ENCODE peak calls at places on chromosomes 12 and 14, in eight cellular contexts. One of them, this sample, is unnamed.

GRCh38 chr14:72986214-72986613 is 40.7 kb downstream of the ZFYVE1 start:
- DNase-seq in uterus: no peak
- DNase-seq in glutamatergic neuron: no peak
- DNase-seq in GM13976: no peak
- DNase-seq in NB4: no peak
- DNase-seq in dorsolateral prefrontal cortex: no peak
- DNase-seq in foreskin fibroblast: no peak
- DNase-seq in A549: no peak
- DNase-seq in this sample: no peak

GRCh38 chr12:51082561-51083139 is 746 bp downstream of the CSRNP2 start:
- DNase-seq in GM13976: no peak
- DNase-seq in A549: peak
- DNase-seq in foreskin fibroblast: peak
- DNase-seq in glutamatergic neuron: no peak
- DNase-seq in dorsolateral prefrontal cortex: no peak
- DNase-seq in uterus: peak
- DNase-seq in NB4: peak
- DNase-seq in this sample: peak

GRCh38 chr14:21505009-21505553 is 6.1 kb downstream of the METTL3 start:
- DNase-seq in A549: no peak
- DNase-seq in glutamatergic neuron: no peak
- DNase-seq in GM13976: peak
- DNase-seq in uterus: no peak
- DNase-seq in foreskin fibroblast: no peak
- DNase-seq in NB4: no peak
- DNase-seq in dorsolateral prefrontal cortex: no peak
- DNase-seq in this sample: no peak

GRCh38 chr12:80045594-80045993 is 53.7 kb upstream of the OTOGL start:
- DNase-seq in uterus: no peak
- DNase-seq in dorsolateral prefrontal cortex: no peak
- DNase-seq in glutamatergic neuron: no peak
- DNase-seq in NB4: no peak
- DNase-seq in GM13976: no peak
- DNase-seq in A549: no peak
- DNase-seq in foreskin fibroblast: peak
- DNase-seq in this sample: peak

GRCh38 chr14:32375663-32376062 is 46.6 kb downstream of the AKAP6 start:
- DNase-seq in uterus: no peak
- DNase-seq in NB4: no peak
- DNase-seq in glutamatergic neuron: no peak
- DNase-seq in A549: no peak
- DNase-seq in GM13976: no peak
- DNase-seq in dorsolateral prefrontal cortex: no peak
- DNase-seq in foreskin fibroblast: no peak
- DNase-seq in this sample: no peak

GRCh38 chr12:98823012-98823411 is 177.9 kb downstream of the APAF1 start:
- DNase-seq in A549: no peak
- DNase-seq in glutamatergic neuron: no peak
- DNase-seq in GM13976: no peak
- DNase-seq in NB4: no peak
- DNase-seq in uterus: no peak
- DNase-seq in dorsolateral prefrontal cortex: no peak
- DNase-seq in foreskin fibroblast: no peak
- DNase-seq in this sample: no peak

GRCh38 chr14:82009076-82009475 is 475.4 kb upstream of the SEL1L start:
- DNase-seq in A549: no peak
- DNase-seq in uterus: no peak
- DNase-seq in GM13976: no peak
- DNase-seq in dorsolateral prefrontal cortex: no peak
- DNase-seq in foreskin fibroblast: no peak
- DNase-seq in glutamatergic neuron: no peak
- DNase-seq in NB4: peak
- DNase-seq in this sample: no peak

GRCh38 chr14:91389173-91389572 is 28.4 kb downstream of the CCDC88C start:
- DNase-seq in uterus: no peak
- DNase-seq in foreskin fibroblast: no peak
- DNase-seq in NB4: no peak
- DNase-seq in dorsolateral prefrontal cortex: no peak
- DNase-seq in GM13976: no peak
- DNase-seq in A549: no peak
- DNase-seq in glutamatergic neuron: no peak
- DNase-seq in this sample: no peak

GRCh38 chr14:69535230-69535848 is 39.3 kb downstream of the CCDC177 start:
- DNase-seq in GM13976: no peak
- DNase-seq in dorsolateral prefrontal cortex: peak
- DNase-seq in uterus: no peak
- DNase-seq in foreskin fibroblast: peak
- DNase-seq in NB4: no peak
- DNase-seq in A549: peak
- DNase-seq in glutamatergic neuron: peak
- DNase-seq in this sample: peak

GRCh38 chr12:54961190-54961589 is 23.4 kb downstream of the TESPA1 start:
- DNase-seq in GM13976: no peak
- DNase-seq in dorsolateral prefrontal cortex: no peak
- DNase-seq in foreskin fibroblast: no peak
- DNase-seq in NB4: no peak
- DNase-seq in A549: no peak
- DNase-seq in glutamatergic neuron: no peak
- DNase-seq in uterus: no peak
- DNase-seq in this sample: no peak

GRCh38 chr12:54959291-54960018 is 25.1 kb downstream of the TESPA1 start:
- DNase-seq in A549: no peak
- DNase-seq in uterus: no peak
- DNase-seq in NB4: no peak
- DNase-seq in GM13976: peak
- DNase-seq in foreskin fibroblast: no peak
- DNase-seq in glutamatergic neuron: no peak
- DNase-seq in dorsolateral prefrontal cortex: no peak
- DNase-seq in this sample: no peak

GRCh38 chr12:54956322-54956721 is 28.2 kb downstream of the TESPA1 start:
- DNase-seq in foreskin fibroblast: no peak
- DNase-seq in GM13976: no peak
- DNase-seq in NB4: no peak
- DNase-seq in dorsolateral prefrontal cortex: no peak
- DNase-seq in A549: no peak
- DNase-seq in glutamatergic neuron: no peak
- DNase-seq in uterus: no peak
- DNase-seq in this sample: no peak

GRCh38 chr12:54956818-54957641 is 27.5 kb downstream of the TESPA1 start:
- DNase-seq in A549: no peak
- DNase-seq in foreskin fibroblast: no peak
- DNase-seq in GM13976: no peak
- DNase-seq in glutamatergic neuron: no peak
- DNase-seq in dorsolateral prefrontal cortex: no peak
- DNase-seq in uterus: no peak
- DNase-seq in NB4: no peak
- DNase-seq in this sample: no peak

GRCh38 chr12:54958048-54958658 is 26.4 kb downstream of the TESPA1 start:
- DNase-seq in GM13976: peak
- DNase-seq in foreskin fibroblast: peak
- DNase-seq in uterus: no peak
- DNase-seq in NB4: peak
- DNase-seq in A549: peak
- DNase-seq in glutamatergic neuron: no peak
- DNase-seq in dorsolateral prefrontal cortex: no peak
- DNase-seq in this sample: peak
- TF ChIP-seq CTCF in GM13976: peak
- TF ChIP-seq CTCF in foreskin fibroblast: peak
- TF ChIP-seq CTCF in uterus: peak
- TF ChIP-seq CTCF in NB4: peak
- TF ChIP-seq CTCF in A549: peak
- TF ChIP-seq CTCF in glutamatergic neuron: peak
- TF ChIP-seq CTCF in dorsolateral prefrontal cortex: peak
- TF ChIP-seq CTCF in this sample: peak

GRCh38 chr12:121812320-121812871 is 8.6 kb downstream of the SETD1B start:
- DNase-seq in A549: peak
- DNase-seq in foreskin fibroblast: peak
- DNase-seq in uterus: peak
- DNase-seq in NB4: no peak
- DNase-seq in GM13976: peak
- DNase-seq in glutamatergic neuron: peak
- DNase-seq in dorsolateral prefrontal cortex: peak
- DNase-seq in this sample: peak
- TF ChIP-seq CTCF in A549: peak
- TF ChIP-seq CTCF in foreskin fibroblast: no peak
- TF ChIP-seq CTCF in uterus: peak
- TF ChIP-seq CTCF in NB4: no peak
- TF ChIP-seq CTCF in GM13976: no peak
- TF ChIP-seq CTCF in glutamatergic neuron: peak
- TF ChIP-seq CTCF in dorsolateral prefrontal cortex: peak
- TF ChIP-seq CTCF in this sample: no peak

GRCh38 chr12:19669793-19670192 is 230.5 kb downstream of the AEBP2 start:
- DNase-seq in NB4: no peak
- DNase-seq in foreskin fibroblast: no peak
- DNase-seq in GM13976: no peak
- DNase-seq in glutamatergic neuron: no peak
- DNase-seq in uterus: no peak
- DNase-seq in dorsolateral prefrontal cortex: no peak
- DNase-seq in A549: no peak
- DNase-seq in this sample: no peak

GRCh38 chr12:19671695-19672094 is 232.4 kb downstream of the AEBP2 start:
- DNase-seq in GM13976: no peak
- DNase-seq in A549: no peak
- DNase-seq in glutamatergic neuron: no peak
- DNase-seq in foreskin fibroblast: no peak
- DNase-seq in NB4: no peak
- DNase-seq in uterus: no peak
- DNase-seq in dorsolateral prefrontal cortex: no peak
- DNase-seq in this sample: no peak

GRCh38 chr12:19665105-19665900 is 226.0 kb downstream of the AEBP2 start:
- DNase-seq in NB4: no peak
- DNase-seq in foreskin fibroblast: no peak
- DNase-seq in A549: no peak
- DNase-seq in uterus: no peak
- DNase-seq in dorsolateral prefrontal cortex: no peak
- DNase-seq in glutamatergic neuron: no peak
- DNase-seq in GM13976: no peak
- DNase-seq in this sample: no peak

DNA sequence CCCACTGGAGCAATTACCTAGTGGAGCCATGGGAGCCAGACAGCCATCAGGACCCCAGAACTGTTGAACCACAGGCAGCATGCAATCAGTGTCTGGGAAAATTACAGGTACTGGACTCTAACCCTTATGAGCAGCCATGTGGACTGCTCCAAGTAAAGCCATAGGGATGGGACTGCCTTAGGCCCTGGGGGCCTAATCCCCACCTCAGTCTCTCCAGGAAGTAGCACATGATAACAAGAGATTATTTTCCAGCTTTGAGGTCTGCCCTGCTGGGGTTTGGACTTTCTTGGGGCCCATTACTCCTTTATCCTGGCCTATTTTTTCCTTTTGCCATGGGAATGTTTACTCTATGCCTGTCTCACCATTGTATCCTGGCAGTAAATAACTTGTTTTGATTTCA is 226.8 kb downstream of the AEBP2 start:
- DNase-seq in A549: no peak
- DNase-seq in uterus: no peak
- DNase-seq in NB4: no peak
- DNase-seq in GM13976: no peak
- DNase-seq in dorsolateral prefrontal cortex: no peak
- DNase-seq in foreskin fibroblast: no peak
- DNase-seq in glutamatergic neuron: no peak
- DNase-seq in this sample: no peak
- TF ChIP-seq CTCF in A549: no peak
- TF ChIP-seq CTCF in uterus: no peak
- TF ChIP-seq CTCF in NB4: no peak
- TF ChIP-seq CTCF in GM13976: no peak
- TF ChIP-seq CTCF in dorsolateral prefrontal cortex: no peak
- TF ChIP-seq CTCF in foreskin fibroblast: no peak
- TF ChIP-seq CTCF in glutamatergic neuron: no peak
- TF ChIP-seq CTCF in this sample: no peak

GRCh38 chr12:6953417-6954315 is 2.5 kb downstream of the PTPN6 start:
- DNase-seq in foreskin fibroblast: no peak
- DNase-seq in GM13976: peak
- DNase-seq in A549: no peak
- DNase-seq in uterus: no peak
- DNase-seq in glutamatergic neuron: no peak
- DNase-seq in NB4: peak
- DNase-seq in dorsolateral prefrontal cortex: no peak
- DNase-seq in this sample: no peak
- TF ChIP-seq CTCF in foreskin fibroblast: no peak
- TF ChIP-seq CTCF in GM13976: no peak
- TF ChIP-seq CTCF in A549: no peak
- TF ChIP-seq CTCF in uterus: no peak
- TF ChIP-seq CTCF in glutamatergic neuron: no peak
- TF ChIP-seq CTCF in NB4: no peak
- TF ChIP-seq CTCF in dorsolateral prefrontal cortex: no peak
- TF ChIP-seq CTCF in this sample: no peak

GRCh38 chr14:95348395-95349080 is 28.8 kb upstream of the CLMN start:
- DNase-seq in GM13976: no peak
- DNase-seq in foreskin fibroblast: no peak
- DNase-seq in glutamatergic neuron: no peak
- DNase-seq in NB4: no peak
- DNase-seq in dorsolateral prefrontal cortex: no peak
- DNase-seq in A549: no peak
- DNase-seq in uterus: no peak
- DNase-seq in this sample: no peak
- TF ChIP-seq CTCF in GM13976: no peak
- TF ChIP-seq CTCF in foreskin fibroblast: no peak
- TF ChIP-seq CTCF in glutamatergic neuron: no peak
- TF ChIP-seq CTCF in NB4: no peak
- TF ChIP-seq CTCF in dorsolateral prefrontal cortex: no peak
- TF ChIP-seq CTCF in A549: no peak
- TF ChIP-seq CTCF in uterus: no peak
- TF ChIP-seq CTCF in this sample: no peak

GRCh38 chr12:74689071-74689655 is 151.5 kb downstream of the ATXN7L3B start:
- DNase-seq in glutamatergic neuron: no peak
- DNase-seq in GM13976: peak
- DNase-seq in foreskin fibroblast: peak
- DNase-seq in dorsolateral prefrontal cortex: no peak
- DNase-seq in A549: peak
- DNase-seq in NB4: peak
- DNase-seq in uterus: no peak
- DNase-seq in this sample: peak
- TF ChIP-seq CTCF in glutamatergic neuron: peak
- TF ChIP-seq CTCF in GM13976: peak
- TF ChIP-seq CTCF in foreskin fibroblast: peak
- TF ChIP-seq CTCF in dorsolateral prefrontal cortex: peak
- TF ChIP-seq CTCF in A549: peak
- TF ChIP-seq CTCF in NB4: peak
- TF ChIP-seq CTCF in uterus: peak
- TF ChIP-seq CTCF in this sample: peak

GRCh38 chr14:53792909-53793308 is 163.7 kb downstream of the BMP4 start:
- DNase-seq in foreskin fibroblast: no peak
- DNase-seq in glutamatergic neuron: no peak
- DNase-seq in dorsolateral prefrontal cortex: no peak
- DNase-seq in A549: no peak
- DNase-seq in uterus: no peak
- DNase-seq in NB4: no peak
- DNase-seq in GM13976: no peak
- DNase-seq in this sample: no peak
- TF ChIP-seq CTCF in foreskin fibroblast: no peak
- TF ChIP-seq CTCF in glutamatergic neuron: no peak
- TF ChIP-seq CTCF in dorsolateral prefrontal cortex: no peak
- TF ChIP-seq CTCF in A549: no peak
- TF ChIP-seq CTCF in uterus: no peak
- TF ChIP-seq CTCF in NB4: no peak
- TF ChIP-seq CTCF in GM13976: no peak
- TF ChIP-seq CTCF in this sample: peak

GRCh38 chr12:100163416-100164152 is 20.9 kb upstream of the BLTP3B start:
- DNase-seq in A549: peak
- DNase-seq in glutamatergic neuron: peak
- DNase-seq in dorsolateral prefrontal cortex: peak
- DNase-seq in NB4: peak
- DNase-seq in GM13976: peak
- DNase-seq in foreskin fibroblast: peak
- DNase-seq in uterus: peak
- DNase-seq in this sample: peak
- TF ChIP-seq CTCF in A549: no peak
- TF ChIP-seq CTCF in glutamatergic neuron: no peak
- TF ChIP-seq CTCF in dorsolateral prefrontal cortex: peak
- TF ChIP-seq CTCF in NB4: peak
- TF ChIP-seq CTCF in GM13976: no peak
- TF ChIP-seq CTCF in foreskin fibroblast: no peak
- TF ChIP-seq CTCF in uterus: no peak
- TF ChIP-seq CTCF in this sample: peak